ENCODE peak calls at places on chromosomes 6 and 20, in eight cellular contexts. V is left ventricle myocardium inferior, O is lower leg skin, P is progenitor cell of endocrine pancreas, X is adrenal gland, T is ovary, D is psoas muscle, B is brain microvascular endothelial cell. G is an unnamed sample.

GRCh38 chr6:89148016-89148750 is 2.3 kb downstream of the PM20D2 start:
- DNase-seq in V (no peak), O (no peak), P (no peak), X (no peak), T (no peak), D (peak), B (no peak), G (no peak)

GRCh38 chr6:126657556-126658129 is 317.7 kb downstream of the CENPW start:
- DNase-seq in V (no peak), O (no peak), P (no peak), X (peak), T (no peak), D (no peak), B (peak), G (no peak)

GRCh38 chr6:166203003-166203640 is 35.5 kb upstream of the TBXT start:
- DNase-seq in V (no peak), O (no peak), P (no peak), X (no peak), T (no peak), D (no peak), B (no peak), G (no peak)

GRCh38 chr6:12160350-12160749 is 129.8 kb upstream of the EDN1 start:
- DNase-seq in V (no peak), O (peak), P (no peak), X (peak), T (no peak), D (no peak), B (peak), G (no peak)

GRCh38 chr6:83958250-83958685 is 75.3 kb upstream of the MRAP2 start:
- DNase-seq in V (no peak), O (no peak), P (no peak), X (no peak), T (no peak), D (no peak), B (peak), G (no peak)

GRCh38 chr6:168525926-168526630 is 85.1 kb downstream of the SMOC2 start:
- DNase-seq in V (no peak), O (no peak), P (no peak), X (no peak), T (no peak), D (no peak), B (no peak), G (no peak)

GRCh38 chr6:95578106-95578410 is 723 bp downstream of the MANEA start:
- DNase-seq in V (no peak), O (no peak), P (no peak), X (no peak), T (no peak), D (no peak), B (no peak), G (no peak)

GRCh38 chr20:35917077-35917476 is 37.2 kb downstream of the SCAND1 start:
- DNase-seq in V (no peak), O (no peak), P (no peak), X (peak), T (no peak), D (no peak), B (no peak), G (no peak)

GRCh38 chr6:136317023-136317649 is 27.5 kb upstream of the BCLAF1 start:
- DNase-seq in V (no peak), O (peak), P (peak), X (peak), T (no peak), D (no peak), B (peak), G (no peak)

GRCh38 chr6:14635195-14635594 is 517.6 kb downstream of the CD83 start:
- DNase-seq in V (no peak), O (no peak), P (no peak), X (no peak), T (no peak), D (no peak), B (no peak), G (no peak)

GRCh38 chr6:16739329-16739801 is 21.9 kb downstream of the ATXN1 start:
- DNase-seq in V (no peak), O (no peak), P (no peak), X (no peak), T (no peak), D (peak), B (no peak), G (no peak)

GRCh38 chr20:5003626-5004025 is 2.3 kb upstream of the SLC23A2 start:
- DNase-seq in V (no peak), O (no peak), P (no peak), X (no peak), T (no peak), D (no peak), B (no peak), G (no peak)

GRCh38 chr6:37017606-37018005 is 12.2 kb downstream of the FGD2 start:
- DNase-seq in V (no peak), O (no peak), P (no peak), X (no peak), T (no peak), D (peak), B (no peak), G (no peak)

GRCh38 chr6:11491998-11492397 is 45.6 kb upstream of the TMEM170B start:
- DNase-seq in V (no peak), O (no peak), P (no peak), X (no peak), T (no peak), D (no peak), B (no peak), G (peak)

GRCh38 chr6:107539409-107539808 is 49.5 kb downstream of the SOBP start:
- DNase-seq in V (no peak), O (no peak), P (no peak), X (no peak), T (no peak), D (no peak), B (no peak), G (no peak)

GRCh38 chr6:110999634-111000270 is 17.9 kb downstream of the RPF2 start:
- DNase-seq in V (no peak), O (no peak), P (no peak), X (no peak), T (no peak), D (no peak), B (no peak), G (no peak)
- TF ChIP-seq CTCF in V (peak), O (no peak), P (peak), X (peak), T (no peak), D (peak), B (peak), G (peak)

GRCh38 chr20:37519508-37520416 is 1.3 kb upstream of the NNAT start:
- DNase-seq in V (no peak), O (no peak), P (no peak), X (no peak), T (no peak), D (peak), B (peak), G (no peak)
- TF ChIP-seq CTCF in V (no peak), O (no peak), P (peak), X (no peak), T (no peak), D (no peak), B (peak), G (no peak)

GRCh38 chr20:50747275-50747674 is 15.9 kb downstream of the PARD6B start:
- DNase-seq in V (no peak), O (no peak), P (no peak), X (no peak), T (no peak), D (no peak), B (no peak), G (no peak)
- TF ChIP-seq CTCF in V (no peak), O (no peak), P (no peak), X (no peak), T (no peak), D (no peak), B (no peak), G (no peak)

GRCh38 chr20:31907046-31907445 is 36.6 kb downstream of the TTLL9 start:
- DNase-seq in V (no peak), O (no peak), P (no peak), X (no peak), T (no peak), D (no peak), B (no peak), G (no peak)

GRCh38 chr20:31908016-31908415 is 37.6 kb downstream of the TTLL9 start:
- DNase-seq in V (no peak), O (no peak), P (no peak), X (no peak), T (no peak), D (no peak), B (no peak), G (no peak)

GRCh38 chr20:31901615-31902014 is 31.2 kb downstream of the TTLL9 start:
- DNase-seq in V (no peak), O (no peak), P (no peak), X (no peak), T (no peak), D (no peak), B (no peak), G (no peak)

GRCh38 chr20:31906001-31906400 is 35.6 kb downstream of the TTLL9 start:
- DNase-seq in V (no peak), O (no peak), P (no peak), X (no peak), T (no peak), D (no peak), B (no peak), G (no peak)

DNA sequence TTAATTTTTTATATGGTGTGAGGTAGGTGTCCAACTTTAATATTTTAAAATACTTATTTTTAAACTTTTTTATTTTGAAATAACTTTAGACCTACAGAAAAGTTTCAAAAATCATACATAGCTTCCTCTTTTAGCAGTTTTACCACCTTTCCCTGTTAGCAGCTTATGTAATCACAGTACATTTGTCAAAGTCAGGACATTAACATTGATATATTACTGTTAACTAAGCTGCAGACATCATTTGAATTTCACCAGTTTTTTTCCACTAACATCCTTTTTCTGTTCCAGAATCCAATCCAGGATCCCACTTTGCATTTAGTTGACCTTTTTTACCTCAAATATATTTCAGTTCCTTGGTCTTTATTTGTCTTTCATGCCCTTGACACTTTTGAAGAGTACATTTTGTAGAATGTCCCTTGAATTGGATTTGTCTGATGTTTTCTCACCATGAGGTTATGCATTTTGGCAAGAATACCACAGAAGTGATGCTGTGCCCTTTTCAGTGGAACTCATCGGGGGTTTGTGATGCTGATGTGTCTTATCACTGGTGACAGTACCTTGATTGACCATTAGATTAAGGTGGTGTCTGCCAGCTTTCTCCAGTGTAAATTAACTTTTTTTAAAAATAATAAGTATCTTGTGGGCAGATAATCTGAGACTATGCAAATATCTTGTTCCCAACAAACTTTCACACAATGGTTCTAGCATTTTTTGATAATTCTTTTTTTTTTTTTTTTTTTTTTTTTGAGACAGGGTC is 33.4 kb downstream of the TTLL9 start:
- DNase-seq in V (no peak), O (no peak), P (no peak), X (no peak), T (no peak), D (no peak), B (no peak), G (no peak)
- TF ChIP-seq CTCF in V (no peak), O (no peak), P (no peak), X (no peak), T (no peak), D (no peak), B (no peak), G (no peak)

DNA sequence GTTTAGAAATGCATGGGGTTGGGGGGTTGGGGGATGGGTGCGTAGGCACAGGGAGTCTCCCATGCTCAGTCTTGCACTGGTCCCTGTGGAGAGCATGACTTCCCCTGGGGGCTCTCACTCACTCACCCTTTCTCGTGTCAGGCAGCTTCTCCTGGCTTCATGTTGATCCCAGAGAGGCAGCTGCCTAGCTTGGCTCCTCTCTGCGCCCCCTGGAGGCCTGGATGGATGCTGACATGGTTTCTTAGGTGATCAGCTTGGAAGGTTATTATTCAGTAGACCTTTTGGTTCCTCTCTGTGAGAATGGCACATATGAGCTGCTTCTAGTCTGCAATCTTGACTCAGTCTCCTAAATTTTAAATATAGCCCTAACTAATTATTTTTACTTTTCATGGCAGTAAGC is 109.3 kb upstream of the FAM83B start:
- DNase-seq in V (no peak), O (no peak), P (no peak), X (peak), T (no peak), D (no peak), B (no peak), G (peak)
- TF ChIP-seq CTCF in V (no peak), O (no peak), P (peak), X (no peak), T (no peak), D (no peak), B (peak), G (peak)

GRCh38 chr6:35512740-35513139 is at the start of gene TULP1:
- DNase-seq in V (no peak), O (no peak), P (no peak), X (no peak), T (no peak), D (peak), B (no peak), G (no peak)

GRCh38 chr6:35514587-35514986 is 1.9 kb upstream of the TULP1 start:
- DNase-seq in V (no peak), O (no peak), P (no peak), X (no peak), T (no peak), D (no peak), B (no peak), G (no peak)

GRCh38 chr6:35518566-35519312 is 6.0 kb upstream of the TULP1 start:
- DNase-seq in V (no peak), O (no peak), P (no peak), X (no peak), T (no peak), D (no peak), B (no peak), G (no peak)

GRCh38 chr6:35519313-35520015 is 6.8 kb upstream of the TULP1 start:
- DNase-seq in V (no peak), O (no peak), P (no peak), X (no peak), T (no peak), D (no peak), B (no peak), G (no peak)

DNA sequence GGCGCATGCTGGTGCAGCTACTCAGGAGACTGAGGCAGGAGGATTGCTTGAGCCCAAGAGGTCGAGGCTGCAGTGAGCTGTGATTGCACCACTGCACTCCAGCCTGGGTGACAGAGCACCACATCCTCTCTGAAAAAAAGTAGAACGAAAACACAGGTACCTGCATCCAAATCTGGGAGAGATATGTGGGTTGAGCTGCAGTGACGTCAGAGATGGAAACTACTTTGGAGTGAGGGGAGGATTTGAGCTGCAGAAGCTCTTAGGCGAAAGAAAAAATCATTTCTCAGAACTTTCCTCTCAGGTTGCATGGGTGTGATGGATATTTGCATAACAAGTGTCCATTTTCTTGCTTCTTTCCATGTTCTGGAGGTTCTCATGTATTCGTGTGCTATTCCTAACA is 4.0 kb upstream of the TULP1 start:
- DNase-seq in V (no peak), O (no peak), P (no peak), X (no peak), T (no peak), D (peak), B (no peak), G (no peak)
- TF ChIP-seq CTCF in V (no peak), O (no peak), P (no peak), X (no peak), T (no peak), D (no peak), B (no peak), G (no peak)

DNA sequence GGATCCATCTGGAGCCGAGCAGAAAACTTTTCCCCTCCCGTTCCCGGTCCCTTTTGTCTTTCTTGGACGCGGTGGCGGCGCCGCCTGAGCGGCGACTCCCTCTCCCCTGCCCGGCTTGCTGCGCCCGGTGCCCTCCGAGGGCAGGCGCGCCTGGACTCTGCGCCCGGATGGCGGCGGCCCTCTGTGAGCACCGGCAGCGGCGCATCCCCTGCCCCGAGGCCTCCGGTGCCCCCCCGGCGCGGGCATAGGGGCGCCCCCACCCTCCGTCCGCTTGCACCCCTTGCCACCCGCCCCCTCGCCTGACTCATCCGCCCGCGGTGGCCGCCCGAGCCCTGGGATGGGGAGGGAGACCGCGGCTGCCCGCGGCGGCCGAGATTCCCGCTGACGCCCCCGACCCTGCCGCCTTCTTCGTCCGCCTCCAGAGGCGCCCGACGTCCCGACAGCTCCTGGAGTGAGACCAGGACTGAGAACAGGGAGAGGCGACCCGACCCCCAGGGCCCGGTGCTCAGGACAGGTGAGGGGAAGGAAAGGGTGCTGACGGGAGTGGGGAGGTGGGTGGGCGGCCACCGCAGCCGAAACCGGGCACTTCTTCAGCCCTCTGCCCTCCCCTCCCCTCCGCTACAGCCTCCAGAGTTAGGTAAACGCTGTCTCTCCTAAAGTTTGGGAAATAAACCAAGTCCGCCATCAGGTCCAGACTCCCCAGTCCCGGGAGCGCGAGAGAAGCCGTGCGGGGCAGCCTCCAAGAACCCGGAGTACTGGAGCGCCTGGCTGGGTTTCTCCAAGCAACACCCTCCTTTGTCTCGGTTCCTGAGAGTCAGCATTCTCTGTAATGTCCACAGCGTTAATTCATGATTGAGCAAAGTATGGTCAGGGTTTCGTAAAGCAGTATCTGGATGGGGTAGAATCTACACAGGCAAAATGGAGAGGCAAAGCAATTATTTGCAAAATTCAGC is at the start of gene TMEM200A:
- DNase-seq in V (no peak), O (peak), P (peak), X (peak), T (peak), D (peak), B (peak), G (peak)
- TF ChIP-seq CTCF in V (no peak), O (no peak), P (peak), X (no peak), T (no peak), D (no peak), B (peak), G (no peak)

GRCh38 chr20:63503524-63503923 is 4.6 kb upstream of the EEF1A2 start:
- DNase-seq in V (no peak), O (no peak), P (no peak), X (no peak), T (no peak), D (peak), B (no peak), G (no peak)
- TF ChIP-seq CTCF in V (no peak), O (no peak), P (no peak), X (no peak), T (no peak), D (no peak), B (no peak), G (no peak)

DNA sequence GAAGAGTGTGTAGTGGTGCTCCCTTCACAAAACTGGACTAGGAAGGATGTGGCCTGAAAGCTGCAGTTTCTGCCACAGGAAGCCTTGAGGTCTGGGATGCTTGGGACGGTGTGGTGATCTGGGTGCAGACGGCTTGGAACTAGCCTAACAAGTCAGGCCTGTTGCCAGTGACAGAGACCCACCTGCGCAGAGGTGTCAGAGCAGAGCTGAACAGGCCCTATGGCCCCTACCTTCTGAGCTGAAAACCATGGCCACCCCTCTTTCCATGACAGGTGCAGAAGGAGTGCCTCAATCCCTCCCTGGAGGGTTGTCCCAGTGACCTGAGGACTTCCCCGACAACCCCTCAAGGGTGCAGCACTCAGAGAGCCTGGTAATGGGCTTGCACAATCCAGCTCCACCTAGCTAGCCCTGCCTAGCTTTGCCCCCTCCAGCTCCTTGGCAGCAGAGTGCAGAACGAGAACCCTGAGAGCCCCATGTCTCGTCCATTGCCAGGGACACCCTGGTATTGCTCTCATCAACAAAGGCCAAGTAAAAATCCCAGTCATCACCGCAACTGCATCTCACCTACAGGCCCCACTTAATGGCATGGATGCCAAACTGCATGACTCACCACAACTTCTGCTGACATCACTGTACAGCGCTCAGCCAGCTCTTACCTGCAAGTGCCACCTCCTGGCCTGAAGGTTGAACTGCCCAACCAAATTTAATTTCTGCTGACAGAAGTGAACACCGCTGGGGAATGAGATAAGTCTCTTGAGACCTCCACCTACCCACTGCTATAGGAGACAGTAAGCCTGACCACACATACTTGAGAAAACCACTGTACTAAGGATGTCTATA is 563.1 kb downstream of the TFAP2A start:
- DNase-seq in V (no peak), O (no peak), P (no peak), X (no peak), T (no peak), D (no peak), B (no peak), G (no peak)
- TF ChIP-seq CTCF in V (no peak), O (no peak), P (peak), X (no peak), T (no peak), D (no peak), B (peak), G (no peak)

GRCh38 chr20:44284032-44284431 is 27.0 kb downstream of the FITM2 start:
- DNase-seq in V (no peak), O (no peak), P (no peak), X (no peak), T (no peak), D (no peak), B (no peak), G (no peak)
- TF ChIP-seq CTCF in V (no peak), O (no peak), P (no peak), X (no peak), T (no peak), D (no peak), B (no peak), G (no peak)